ENCODE peak calls at places on chromosome 1, in nine cellular contexts. M, U, H, G, Q, P, B, J and V are unnamed samples.

GRCh38 chr1:160755864-160756616 is 17.0 kb downstream of the SLAMF7 start:
- DNase-seq in P (no peak), J (no peak), U (no peak), M (no peak), H (no peak), B (no peak), Q (no peak), G (no peak), V (no peak)

GRCh38 chr1:221449801-221450470 is 292.0 kb downstream of the DUSP10 start:
- DNase-seq in P (no peak), Q (no peak), M (no peak), G (peak; percentile 61), B (no peak), J (no peak), U (no peak), H (no peak), V (peak; percentile 33)

GRCh38 chr1:29245261-29245660 is 8.9 kb downstream of the PTPRU start:
- DNase-seq in M (no peak), J (no peak), P (peak; percentile 34), H (no peak), U (no peak), B (no peak), Q (no peak), G (no peak), V (no peak)

GRCh38 chr1:177959793-177960515 is 9.9 kb downstream of the SEC16B start:
- DNase-seq in B (peak; percentile 50), G (peak; percentile 28), M (no peak), J (no peak), P (no peak), U (no peak), H (no peak), Q (no peak), V (peak; percentile 45)

GRCh38 chr1:211897011-211897410 is 66.4 kb upstream of the LPGAT1 start:
- DNase-seq in B (peak; percentile 71), P (no peak), H (no peak), G (no peak), J (no peak), U (no peak), Q (no peak), M (no peak), V (no peak)

GRCh38 chr1:161068306-161069200 is 1.1 kb downstream of the ARHGAP30 start:
- DNase-seq in J (no peak), Q (peak; percentile 91), U (peak; percentile 61), H (peak; percentile 74), B (no peak), P (peak; percentile 80), M (no peak), G (no peak), V (no peak)

GRCh38 chr1:23644555-23644866 is 47.1 kb upstream of the RPL11 start:
- DNase-seq in Q (no peak), P (no peak), U (no peak), J (no peak), H (no peak), M (no peak), B (no peak), G (no peak), V (no peak)

GRCh38 chr1:160363951-160364350 is 2.9 kb upstream of the NHLH1 start:
- DNase-seq in U (no peak), H (no peak), Q (no peak), P (no peak), J (no peak), B (no peak), G (no peak), M (no peak), V (no peak)

GRCh38 chr1:72227667-72228066 is 54.7 kb downstream of the NEGR1 start:
- DNase-seq in G (no peak), B (no peak), P (no peak), U (no peak), M (no peak), H (no peak), J (no peak), Q (no peak), V (no peak)

GRCh38 chr1:77589231-77589630 is 93.2 kb downstream of the ZZZ3 start:
- DNase-seq in J (no peak), Q (no peak), H (no peak), M (no peak), U (no peak), B (no peak), P (no peak), G (no peak), V (no peak)

GRCh38 chr1:71047635-71048607 is at the start of gene PTGER3:
- DNase-seq in M (peak; percentile 45), H (peak; percentile 55), U (peak; percentile 61), Q (peak; percentile 90), P (peak; percentile 91), G (no peak), J (peak; percentile 87), B (no peak), V (peak; percentile 36)

GRCh38 chr1:14939527-14940284 is 213.8 kb upstream of the TMEM51 start:
- DNase-seq in M (no peak), B (peak; percentile 17), P (no peak), U (no peak), H (no peak), J (no peak), G (peak; percentile 70), Q (no peak), V (peak; percentile 63)

GRCh38 chr1:235051521-235051920 is 77.1 kb downstream of the TOMM20 start:
- DNase-seq in M (no peak), G (no peak), J (no peak), B (no peak), H (no peak), Q (no peak), P (peak; percentile 57), U (no peak), V (no peak)

GRCh38 chr1:20854529-20854928 is 67.4 kb upstream of the HP1BP3 start:
- DNase-seq in M (no peak), Q (no peak), G (no peak), P (no peak), J (no peak), U (no peak), B (no peak), H (no peak), V (no peak)

DNA sequence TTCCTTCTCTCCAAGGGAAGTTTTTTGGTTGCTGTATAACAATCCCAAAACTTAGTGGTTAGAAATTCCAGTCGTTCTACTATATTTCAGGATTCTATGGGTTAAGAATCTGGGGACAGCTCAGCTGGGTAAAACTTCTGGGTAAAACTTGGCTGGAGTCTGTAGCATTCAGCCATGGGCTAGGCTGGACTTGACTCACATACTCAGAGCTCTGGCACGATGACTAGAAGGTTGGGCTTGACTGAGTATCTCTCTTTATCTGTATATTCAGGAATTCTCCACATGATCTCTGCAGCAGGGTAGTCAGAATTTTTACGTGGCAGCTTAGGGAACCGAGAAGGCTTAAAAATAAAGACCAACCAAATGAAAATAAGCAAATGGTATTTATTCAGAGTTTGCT is 28.2 kb upstream of the HRNR start:
- DNase-seq in Q (no peak), H (no peak), U (no peak), P (no peak), M (no peak), J (no peak), G (peak; percentile 64), B (no peak), V (peak; percentile 11)
- H3K9me3 ChIP-seq in Q (no peaks in the 10 kb centered on the region), H (no peaks in the 10 kb centered on the region), U (no peaks in the 10 kb centered on the region), P (peaks cover 5% of the 10 kb centered on the region), M (no peaks in the 10 kb centered on the region), J (peaks cover 34% of the 10 kb centered on the region), G (no peaks in the 10 kb centered on the region), B (no peaks in the 10 kb centered on the region), V (no peaks in the 10 kb centered on the region)

DNA sequence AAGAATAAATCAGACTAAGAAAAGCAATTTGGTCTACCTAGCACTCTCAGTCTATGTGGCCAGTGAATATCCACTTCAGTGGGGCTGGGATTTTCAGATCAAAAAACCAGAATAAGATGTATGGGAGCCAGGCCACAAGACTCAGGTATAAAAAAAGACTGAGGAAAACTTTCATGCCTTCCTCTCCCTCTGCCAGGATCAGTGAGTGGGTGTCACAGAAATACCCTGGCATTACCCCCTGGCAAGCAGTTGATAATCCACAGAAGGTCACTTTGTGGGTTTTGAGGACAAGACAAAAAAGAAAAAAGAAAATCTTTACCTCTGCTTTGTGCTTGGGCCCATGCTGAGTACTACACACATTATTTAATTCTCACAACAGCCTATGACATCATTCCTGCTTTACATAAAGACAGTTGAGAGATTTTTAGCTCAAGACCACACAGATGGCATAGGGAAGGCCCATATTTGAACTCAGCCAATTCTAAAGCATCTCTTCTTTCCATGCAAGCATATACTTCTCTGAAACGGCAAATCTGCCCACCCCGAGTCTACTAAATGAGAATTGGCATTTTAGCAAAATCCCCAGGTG is 57.6 kb downstream of the DESI2 start:
- DNase-seq in B (no peak), U (no peak), Q (no peak), H (no peak), P (no peak), M (no peak), J (no peak), G (no peak), V (no peak)
- H3K27ac ChIP-seq in B (no peak overlapping the region), U (no peak overlapping the region), Q (no peak overlapping the region), H (no peak overlapping the region), P (no peak overlapping the region), M (no peak overlapping the region), J (no peak overlapping the region), G (no peak overlapping the region), V (no peak overlapping the region)

GRCh38 chr1:182478238-182478637 is 28.3 kb downstream of the RGSL1 start:
- DNase-seq in J (no peak), M (no peak), G (no peak), B (no peak), U (no peak), P (no peak), Q (no peak), H (no peak), V (no peak)

GRCh38 chr1:182473553-182473952 is 23.6 kb downstream of the RGSL1 start:
- DNase-seq in Q (no peak), U (no peak), P (no peak), H (no peak), J (no peak), G (no peak), M (no peak), B (no peak), V (no peak)

DNA sequence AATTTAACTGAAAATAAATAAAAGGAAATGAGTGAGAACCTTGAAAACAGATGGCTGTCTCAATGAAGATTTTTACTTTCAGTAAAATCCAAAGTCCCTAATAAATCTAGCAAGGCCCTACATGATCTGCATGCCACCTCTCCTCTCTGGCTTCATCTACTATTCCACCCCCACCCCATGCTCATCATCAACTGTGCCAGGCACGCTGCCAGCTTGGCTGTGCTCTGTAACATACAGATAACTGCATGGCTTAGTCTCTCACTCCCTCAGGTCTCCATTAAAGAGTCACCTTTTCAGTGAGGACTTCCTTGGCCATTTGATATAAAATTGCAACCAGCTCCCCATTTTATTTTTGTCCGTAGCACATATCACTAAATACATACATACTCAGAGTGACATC is 26.7 kb downstream of the RGSL1 start:
- DNase-seq in G (no peak), Q (no peak), B (no peak), H (no peak), M (no peak), J (no peak), U (no peak), P (no peak), V (no peak)
- H3K9me3 ChIP-seq in G (no peaks in the 10 kb centered on the region), Q (no peaks in the 10 kb centered on the region), B (no peaks in the 10 kb centered on the region), H (no peaks in the 10 kb centered on the region), M (no peaks in the 10 kb centered on the region), J (peaks cover 16% of the 10 kb centered on the region), U (no peaks in the 10 kb centered on the region), P (peaks cover 11% of the 10 kb centered on the region), V (no peaks in the 10 kb centered on the region)

DNA sequence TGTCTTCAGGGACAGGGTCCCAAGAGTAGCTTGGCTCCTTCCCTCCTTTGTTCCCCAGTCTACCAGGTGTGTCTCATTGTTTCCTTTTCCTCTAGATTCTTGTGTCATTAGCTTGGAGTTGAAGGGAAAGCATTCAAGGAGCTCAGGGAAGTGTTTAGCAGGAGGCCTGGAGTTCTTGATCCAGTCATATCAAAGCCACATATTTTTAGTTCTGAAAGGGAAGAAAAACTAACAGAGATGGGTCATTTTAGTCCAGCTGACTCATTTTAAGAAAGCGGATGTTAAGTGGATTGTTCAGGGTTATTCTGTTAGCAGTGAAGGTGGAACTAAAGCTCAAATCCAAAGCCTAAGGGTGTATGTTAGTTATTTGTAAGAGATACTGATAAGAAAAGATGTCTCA is 720 bp downstream of the C1orf54 start:
- DNase-seq in G (peak; percentile 13), H (no peak), U (no peak), Q (no peak), P (no peak), M (no peak), B (no peak), J (no peak), V (no peak)
- H3K27ac ChIP-seq in G (peak overlapping the region; percentile 32), H (peak overlapping the region; percentile 72), U (peak overlapping the region; percentile 43), Q (peak overlapping the region; percentile 58), P (peak overlapping the region; percentile 79), M (no peak overlapping the region), B (no peak overlapping the region), J (no peak overlapping the region), V (no peak overlapping the region)